ENCODE peak calls at places on chromosomes 4 and X, in six cellular contexts. One of them, this sample, is unnamed.

GRCh38 chr4:8280158-8280875 is 10.8 kb downstream of the HTRA3 start:
- DNase-seq in NCI-H748 treated with DMSO at 0.1 percent for 48 hours: no peak
- DNase-seq in bronchial epithelial cell: no peak
- DNase-seq in lung: no peak
- DNase-seq in EH: no peak
- DNase-seq in substantia nigra: no peak
- DNase-seq in this sample: no peak

GRCh38 chr4:1939664-1940509 is 68.7 kb downstream of the NSD2 start:
- DNase-seq in NCI-H748 treated with DMSO at 0.1 percent for 48 hours: no peak
- DNase-seq in bronchial epithelial cell: peak; percentile 89
- DNase-seq in lung: no peak
- DNase-seq in EH: peak; percentile 90
- DNase-seq in substantia nigra: no peak
- DNase-seq in this sample: peak; percentile 88

GRCh38 chr4:113584407-113585150 is 177.0 kb downstream of the CAMK2D start:
- DNase-seq in NCI-H748 treated with DMSO at 0.1 percent for 48 hours: no peak
- DNase-seq in bronchial epithelial cell: peak; percentile 8
- DNase-seq in lung: no peak
- DNase-seq in EH: peak; percentile 92
- DNase-seq in substantia nigra: no peak
- DNase-seq in this sample: no peak

GRCh38 chr4:186021461-186022167 is 47.3 kb upstream of the TLR3 start:
- DNase-seq in NCI-H748 treated with DMSO at 0.1 percent for 48 hours: peak; percentile 12
- DNase-seq in bronchial epithelial cell: peak; percentile 20
- DNase-seq in lung: no peak
- DNase-seq in EH: peak; percentile 43
- DNase-seq in substantia nigra: peak; percentile 5
- DNase-seq in this sample: peak; percentile 11

GRCh38 chr4:80362578-80363181 is 27.1 kb downstream of the CFAP299 start:
- DNase-seq in NCI-H748 treated with DMSO at 0.1 percent for 48 hours: no peak
- DNase-seq in bronchial epithelial cell: peak; percentile 35
- DNase-seq in lung: no peak
- DNase-seq in EH: peak; percentile 40
- DNase-seq in substantia nigra: peak; percentile 6
- DNase-seq in this sample: peak; percentile 23

GRCh38 chrX:45208121-45208856 is 7.6 kb upstream of the DIPK2B start:
- DNase-seq in NCI-H748 treated with DMSO at 0.1 percent for 48 hours: no peak
- DNase-seq in bronchial epithelial cell: no peak
- DNase-seq in lung: no peak
- DNase-seq in EH: no peak
- DNase-seq in substantia nigra: no peak
- DNase-seq in this sample: no peak

GRCh38 chr4:155299103-155299502 is 77.7 kb downstream of the MAP9 start:
- DNase-seq in NCI-H748 treated with DMSO at 0.1 percent for 48 hours: no peak
- DNase-seq in bronchial epithelial cell: no peak
- DNase-seq in lung: no peak
- DNase-seq in EH: no peak
- DNase-seq in substantia nigra: no peak
- DNase-seq in this sample: no peak

GRCh38 chr4:71188197-71188625 is 150.6 kb upstream of the SLC4A4 start:
- DNase-seq in NCI-H748 treated with DMSO at 0.1 percent for 48 hours: no peak
- DNase-seq in bronchial epithelial cell: no peak
- DNase-seq in lung: no peak
- DNase-seq in EH: no peak
- DNase-seq in substantia nigra: no peak
- DNase-seq in this sample: no peak

GRCh38 chrX:48574270-48575266 is at the start of gene RBM3:
- DNase-seq in NCI-H748 treated with DMSO at 0.1 percent for 48 hours: peak; percentile 79
- DNase-seq in bronchial epithelial cell: peak; percentile 82
- DNase-seq in lung: peak; percentile 95
- DNase-seq in EH: peak; percentile 93
- DNase-seq in substantia nigra: peak; percentile 88
- DNase-seq in this sample: peak; percentile 88

GRCh38 chr4:16827762-16828724 is 70.4 kb downstream of the LDB2 start:
- DNase-seq in NCI-H748 treated with DMSO at 0.1 percent for 48 hours: no peak
- DNase-seq in bronchial epithelial cell: no peak
- DNase-seq in lung: no peak
- DNase-seq in EH: no peak
- DNase-seq in substantia nigra: no peak
- DNase-seq in this sample: no peak

GRCh38 chr4:109276482-109277095 is 25.9 kb downstream of the COL25A1 start:
- DNase-seq in NCI-H748 treated with DMSO at 0.1 percent for 48 hours: no peak
- DNase-seq in bronchial epithelial cell: no peak
- DNase-seq in lung: no peak
- DNase-seq in EH: no peak
- DNase-seq in substantia nigra: no peak
- DNase-seq in this sample: no peak

GRCh38 chrX:150730719-150731118 is 37.5 kb downstream of the MTMR1 start:
- DNase-seq in NCI-H748 treated with DMSO at 0.1 percent for 48 hours: no peak
- DNase-seq in bronchial epithelial cell: no peak
- DNase-seq in lung: no peak
- DNase-seq in EH: peak; percentile 72
- DNase-seq in substantia nigra: no peak
- DNase-seq in this sample: no peak

GRCh38 chrX:134547047-134547679 is 87.2 kb downstream of the HPRT1 start:
- DNase-seq in NCI-H748 treated with DMSO at 0.1 percent for 48 hours: no peak
- DNase-seq in bronchial epithelial cell: no peak
- DNase-seq in lung: no peak
- DNase-seq in EH: peak; percentile 44
- DNase-seq in substantia nigra: no peak
- DNase-seq in this sample: no peak

GRCh38 chrX:15973299-15973698 is 118.7 kb upstream of the AP1S2 start:
- DNase-seq in NCI-H748 treated with DMSO at 0.1 percent for 48 hours: no peak
- DNase-seq in bronchial epithelial cell: peak; percentile 44
- DNase-seq in lung: no peak
- DNase-seq in EH: peak; percentile 65
- DNase-seq in substantia nigra: peak; percentile 32
- DNase-seq in this sample: peak; percentile 48